ENCODE peak calls at places on chromosome 5, in nine cellular contexts. T is activated CD4-positive, alpha-beta T cell treated with anti-CD3 and anti-CD28 coated beads for 24 hours; C is B cell; E is neuronal stem cell; A is HuH-7.5; L is adrenal gland; R is astrocyte of the spinal cord; Q is IMR-90; J is stimulated activated CD4-positive, alpha-beta T cell treated with anti-CD3 and anti-CD28 coated beads, Interleukin-1b, Interleukin-23, amount 100 ng/mL, for 24 hours. B is an unnamed sample.

GRCh38 chr5:117455236-117456233 is 880.9 kb upstream of the SEMA6A start:
- DNase-seq in T (peak), C (no peak), E (no peak), A (peak), L (peak), R (no peak), Q (no peak), J (no peak), B (no peak)

GRCh38 chr5:82234880-82235279 is 43.3 kb downstream of the RPS23 start:
- DNase-seq in T (no peak), C (no peak), E (no peak), A (no peak), L (no peak), R (no peak), Q (no peak), J (no peak), B (no peak)

GRCh38 chr5:144198386-144198785 is 27.7 kb downstream of the KCTD16 start:
- DNase-seq in T (no peak), C (no peak), E (no peak), A (no peak), L (no peak), R (peak), Q (peak), J (no peak), B (peak)

GRCh38 chr5:127998950-127999349 is 84.6 kb upstream of the SLC12A2 start:
- DNase-seq in T (no peak), C (no peak), E (no peak), A (no peak), L (no peak), R (no peak), Q (no peak), J (no peak), B (no peak)

GRCh38 chr5:72658767-72659540 is 151.7 kb upstream of the ZNF366 start:
- DNase-seq in T (no peak), C (no peak), E (no peak), A (no peak), L (no peak), R (no peak), Q (peak), J (no peak), B (no peak)

GRCh38 chr5:103472820-103473219 is 89.8 kb downstream of the NUDT12 start:
- DNase-seq in T (no peak), C (no peak), E (no peak), A (no peak), L (no peak), R (peak), Q (peak), J (no peak), B (peak)

GRCh38 chr5:30194595-30194994 is 998.9 kb upstream of the CDH6 start:
- DNase-seq in T (no peak), C (no peak), E (no peak), A (no peak), L (no peak), R (no peak), Q (no peak), J (no peak), B (no peak)

GRCh38 chr5:166671818-166672217 is 1619.6 kb upstream of the WWC1 start:
- DNase-seq in T (no peak), C (no peak), E (no peak), A (no peak), L (no peak), R (no peak), Q (no peak), J (no peak), B (no peak)

B was measured in A172.